ENCODE peak calls at places on chromosome 13, in ten cellular contexts. I is fibroblast of pulmonary artery; K is CD4-positive, CD25-positive, alpha-beta regulatory T cell; R is thoracic aorta; A is CD4-positive, alpha-beta memory T cell; Z is AG10803; P is fibroblast of lung; M is AG04450; E is astrocyte of the cerebellum; U is naive thymus-derived CD4-positive, alpha-beta T cell. W is an unnamed sample.

GRCh38 chr13:76879211-76879875 is 6.9 kb downstream of the KCTD12 start:
- DNase-seq in M (no peak), I (peak), U (peak), A (peak), P (peak), K (peak), Z (peak), E (no peak), R (peak), W (peak)

GRCh38 chr13:106599875-106600797 is 32.2 kb upstream of the ARGLU1 start:
- DNase-seq in U (peak), A (peak), E (peak), I (peak), P (peak), K (no peak), R (no peak), Z (peak), M (peak), W (no peak)

GRCh38 chr13:89827552-89827951 is 1519.9 kb upstream of the MIR17HG start:
- DNase-seq in K (no peak), A (no peak), P (no peak), I (no peak), R (no peak), E (no peak), Z (no peak), U (no peak), M (no peak), W (no peak)

GRCh38 chr13:93259527-93260080 is 33.0 kb downstream of the GPC6 start:
- DNase-seq in M (no peak), I (no peak), U (no peak), E (no peak), A (no peak), Z (no peak), K (no peak), P (peak), R (no peak), W (no peak)

GRCh38 chr13:38543561-38543960 is 143.3 kb upstream of the FREM2 start:
- DNase-seq in M (no peak), R (no peak), U (no peak), P (peak), Z (no peak), E (peak), I (no peak), K (no peak), A (no peak), W (no peak)

GRCh38 chr13:21674271-21675009 is 3.6 kb downstream of the FGF9 start:
- DNase-seq in A (peak), M (no peak), K (no peak), E (no peak), R (no peak), U (peak), P (no peak), I (no peak), Z (no peak), W (no peak)

GRCh38 chr13:46523972-46524737 is 28.8 kb upstream of the LRCH1 start:
- DNase-seq in P (no peak), Z (peak), U (no peak), A (no peak), E (no peak), I (peak), M (no peak), K (no peak), R (no peak), W (no peak)

GRCh38 chr13:43787998-43788397 is 1.2 kb upstream of the ENOX1 start:
- DNase-seq in R (no peak), Z (peak), U (no peak), A (no peak), M (no peak), I (peak), K (no peak), E (peak), P (peak), W (no peak)

GRCh38 chr13:24723206-24723605 is 40.8 kb upstream of the RNF17 start:
- DNase-seq in A (no peak), R (no peak), M (no peak), K (no peak), P (no peak), E (no peak), U (no peak), I (no peak), Z (no peak), W (no peak)

GRCh38 chr13:109874921-109875454 is 88.6 kb upstream of the IRS2 start:
- DNase-seq in U (no peak), E (peak), I (peak), K (no peak), P (peak), A (no peak), Z (peak), M (no peak), R (no peak), W (no peak)

GRCh38 chr13:108346376-108346775 is 76.9 kb downstream of the TNFSF13B start:
- DNase-seq in A (peak), U (no peak), P (no peak), K (no peak), Z (no peak), M (no peak), E (no peak), I (no peak), R (no peak), W (no peak)

GRCh38 chr13:28707629-28708427 is 10.9 kb downstream of the SLC46A3 start:
- DNase-seq in U (no peak), P (peak), Z (peak), M (peak), E (peak), K (no peak), A (no peak), I (peak), R (no peak), W (peak)

GRCh38 chr13:92122454-92122853 is 724.0 kb downstream of the GPC5 start:
- DNase-seq in Z (no peak), P (peak), U (no peak), I (peak), K (no peak), A (no peak), M (no peak), R (no peak), E (no peak), W (no peak)

GRCh38 chr13:102399791-102400618 is 1.8 kb downstream of the FGF14 start:
- DNase-seq in U (no peak), R (no peak), P (no peak), A (no peak), E (no peak), M (no peak), Z (peak), K (no peak), I (no peak), W (peak)

GRCh38 chr13:44232729-44233128 is 140.9 kb upstream of the SERP2 start:
- DNase-seq in E (no peak), K (no peak), A (no peak), I (no peak), Z (no peak), P (no peak), R (no peak), M (no peak), U (no peak), W (no peak)

GRCh38 chr13:37058801-37059135 is 720 bp downstream of the SUPT20H start:
- DNase-seq in I (no peak), K (peak), R (no peak), Z (no peak), A (no peak), M (no peak), E (no peak), U (no peak), P (peak), W (no peak)

GRCh38 chr13:60134376-60134775 is 29.4 kb downstream of the DIAPH3 start:
- DNase-seq in E (no peak), Z (peak), K (no peak), M (no peak), R (no peak), U (no peak), I (peak), P (no peak), A (no peak), W (no peak)

GRCh38 chr13:90675129-90675528 is 672.4 kb upstream of the MIR17HG start:
- DNase-seq in I (no peak), P (peak), U (no peak), M (no peak), R (no peak), A (no peak), E (no peak), K (no peak), Z (no peak), W (no peak)

GRCh38 chr13:64579331-64579730 is 2650.8 kb downstream of the PCDH9 start:
- DNase-seq in R (no peak), M (no peak), U (no peak), Z (no peak), K (no peak), E (no peak), A (no peak), I (no peak), P (no peak), W (no peak)

GRCh38 chr13:87122551-87122950 is 548.6 kb upstream of the SLITRK5 start:
- DNase-seq in M (no peak), K (no peak), I (peak), P (peak), R (no peak), E (no peak), U (no peak), Z (peak), A (no peak), W (no peak)

GRCh38 chr13:37602743-37603381 is 4.3 kb upstream of the POSTN start:
- DNase-seq in P (peak), I (peak), A (no peak), K (no peak), E (peak), R (no peak), Z (peak), M (no peak), U (no peak), W (no peak)

DNA sequence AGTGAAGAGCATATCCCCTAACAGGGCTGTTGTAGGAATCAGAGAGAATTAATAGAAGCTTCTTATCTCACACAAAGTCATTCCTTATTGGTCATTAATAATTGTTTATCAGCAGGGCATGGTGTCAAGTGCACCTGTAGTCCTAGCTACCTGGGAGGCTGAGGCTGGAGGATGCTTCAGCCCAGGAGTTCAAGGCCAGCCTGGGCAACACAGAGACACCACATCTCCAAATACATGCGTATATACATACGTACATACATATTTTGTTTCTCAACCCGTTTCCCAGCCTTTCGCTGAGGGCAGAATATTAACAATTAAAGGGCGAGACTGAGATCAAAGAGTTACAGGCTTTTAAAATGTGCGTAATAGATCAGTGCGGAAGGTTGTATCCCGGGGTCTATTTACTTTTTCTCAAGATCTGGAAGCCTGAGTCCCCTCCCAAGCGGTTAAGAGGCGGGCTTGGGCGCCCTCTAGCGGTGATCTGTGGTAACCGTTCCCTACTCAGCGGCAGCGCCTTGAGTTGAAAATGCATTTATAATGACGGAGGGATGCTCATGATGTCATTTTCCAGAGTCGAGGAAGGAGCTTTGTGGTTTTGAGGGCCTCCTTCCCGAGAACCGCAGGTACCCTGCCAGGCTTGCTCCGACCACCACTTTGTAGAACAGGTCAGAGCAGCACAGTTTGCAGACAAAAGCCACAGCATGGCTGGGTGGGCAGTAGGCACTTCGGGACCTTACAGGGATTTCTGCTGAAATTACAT is 169.6 kb upstream of the GPR12 start:
- DNase-seq in M (peak), R (no peak), P (peak), E (peak), U (peak), Z (peak), A (peak), K (peak), I (peak), W (peak)
- H3K4me3 ChIP-seq in M (peak), R (no peak), P (no peak), E (no peak), U (no peak), Z (no peak), A (no peak), K (no peak), I (no peak), W (no peak)

GRCh38 chr13:94329277-94329676 is 150.2 kb downstream of the DCT start:
- DNase-seq in I (peak), U (no peak), A (no peak), R (no peak), P (peak), K (no peak), E (peak), M (no peak), Z (no peak), W (no peak)
- H3K4me3 ChIP-seq in I (peak), U (no peak), A (no peak), R (peak), P (no peak), K (no peak), E (no peak), M (no peak), Z (no peak), W (no peak)

GRCh38 chr13:32472194-32472621 is 44.3 kb upstream of the N4BP2L1 start:
- DNase-seq in Z (no peak), I (peak), E (no peak), M (no peak), R (no peak), K (no peak), P (no peak), U (no peak), A (no peak), W (peak)

GRCh38 chr13:32476021-32476731 is 48.2 kb upstream of the N4BP2L1 start:
- DNase-seq in Z (no peak), P (no peak), A (no peak), I (no peak), M (no peak), U (no peak), E (no peak), R (no peak), K (no peak), W (no peak)

GRCh38 chr13:32476892-32477291 is 49.0 kb upstream of the N4BP2L1 start:
- DNase-seq in A (no peak), E (no peak), K (no peak), M (no peak), Z (no peak), I (no peak), U (no peak), R (no peak), P (no peak), W (no peak)

GRCh38 chr13:32473650-32474049 is 45.7 kb upstream of the N4BP2L1 start:
- DNase-seq in I (no peak), A (no peak), R (no peak), E (no peak), M (no peak), Z (no peak), K (no peak), P (no peak), U (no peak), W (no peak)

GRCh38 chr13:32475403-32475802 is 47.5 kb upstream of the N4BP2L1 start:
- DNase-seq in K (no peak), E (no peak), U (no peak), M (no peak), P (no peak), R (no peak), A (no peak), Z (no peak), I (no peak), W (no peak)
- H3K4me3 ChIP-seq in K (no peak), E (no peak), U (no peak), M (no peak), P (no peak), R (no peak), A (no peak), Z (no peak), I (no peak), W (no peak)

GRCh38 chr13:33933810-33934209 is 115.9 kb downstream of the RFC3 start:
- DNase-seq in R (no peak), Z (no peak), I (no peak), E (no peak), U (no peak), K (no peak), P (no peak), A (no peak), M (no peak), W (no peak)

GRCh38 chr13:33935969-33936368 is 118.0 kb downstream of the RFC3 start:
- DNase-seq in M (no peak), P (no peak), E (no peak), K (no peak), A (no peak), U (no peak), R (no peak), I (no peak), Z (no peak), W (no peak)

GRCh38 chr13:33932765-33933406 is 114.9 kb downstream of the RFC3 start:
- DNase-seq in U (no peak), K (no peak), A (no peak), I (peak), P (peak), Z (no peak), M (no peak), E (peak), R (no peak), W (no peak)

GRCh38 chr13:33934936-33935510 is 117.1 kb downstream of the RFC3 start:
- DNase-seq in Z (no peak), I (no peak), K (no peak), A (no peak), U (no peak), P (no peak), E (no peak), R (no peak), M (no peak), W (no peak)

DNA sequence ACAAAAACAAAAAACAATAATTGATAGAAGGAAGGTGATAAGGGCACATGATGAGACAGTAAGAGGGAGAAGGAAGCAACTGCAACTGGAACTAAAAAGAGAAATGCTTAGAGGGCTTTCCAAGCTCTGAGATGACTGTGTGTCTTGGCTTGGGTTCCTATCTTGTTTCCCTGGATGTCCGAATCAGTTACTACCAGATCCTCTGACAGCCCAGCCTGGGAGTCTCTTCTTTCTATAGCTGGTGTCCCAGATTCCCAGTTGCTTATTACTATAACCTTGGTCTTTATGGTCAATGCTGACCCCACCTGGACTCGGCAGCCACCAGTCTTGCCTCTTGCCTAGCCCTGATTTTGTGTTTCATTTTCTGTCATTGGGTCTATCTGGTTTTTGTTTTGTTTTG is 116.4 kb downstream of the RFC3 start:
- DNase-seq in E (no peak), P (no peak), U (no peak), M (no peak), K (no peak), Z (no peak), A (no peak), I (no peak), R (no peak), W (no peak)
- H3K4me3 ChIP-seq in E (no peak), P (no peak), U (no peak), M (no peak), K (no peak), Z (no peak), A (no peak), I (no peak), R (no peak), W (no peak)

GRCh38 chr13:26163812-26164211 is 58.3 kb downstream of the RNF6 start:
- DNase-seq in Z (no peak), P (no peak), K (no peak), U (no peak), A (no peak), R (no peak), I (no peak), M (no peak), E (no peak), W (no peak)
- H3K4me3 ChIP-seq in Z (no peak), P (no peak), K (no peak), U (no peak), A (no peak), R (no peak), I (no peak), M (no peak), E (no peak), W (no peak)

DNA sequence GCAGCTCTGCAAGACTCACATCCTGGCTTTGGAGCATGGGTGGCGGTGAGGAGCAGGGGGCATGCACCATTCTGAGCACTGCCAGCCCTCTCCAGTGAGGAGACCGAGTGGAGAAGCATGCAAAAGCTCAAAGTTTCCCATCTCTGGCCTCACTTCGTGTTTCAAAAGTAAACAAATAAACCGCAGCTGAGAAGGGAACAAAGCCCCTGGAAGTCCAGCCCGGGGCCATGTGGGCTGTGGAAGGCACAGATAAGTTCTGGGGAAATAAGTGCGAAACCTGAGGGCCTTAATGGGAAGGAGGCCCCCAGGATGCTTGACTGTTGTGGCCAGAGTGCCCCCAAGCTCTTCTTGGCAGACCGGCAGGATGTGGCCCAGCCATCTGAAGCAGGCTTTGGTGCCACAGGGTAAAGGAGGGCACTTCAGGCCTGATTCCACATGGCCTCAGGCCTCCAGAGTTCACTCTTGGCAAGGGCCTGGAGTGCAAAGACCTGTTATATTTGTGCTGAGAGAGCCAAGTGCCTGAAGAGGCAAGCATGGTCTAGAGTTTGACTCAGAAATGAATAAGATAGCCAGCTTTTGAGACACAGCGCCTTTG is 1.2 kb downstream of the MEDAG start:
- DNase-seq in A (no peak), P (peak), R (no peak), U (no peak), E (no peak), M (no peak), K (no peak), I (peak), Z (peak), W (no peak)
- H3K4me3 ChIP-seq in A (no peak), P (peak), R (peak), U (no peak), E (peak), M (no peak), K (no peak), I (peak), Z (peak), W (no peak)

W was measured in GM06990.